ENCODE peak calls at places on chromosomes 5 and 9, in four cellular contexts. R, Z, L and P are unnamed samples.

GRCh38 chr5:1767524-1768282 is 31.9 kb downstream of the MRPL36 start:
- DNase-seq in Z (no peak), R (no peak), L (no peak), P (no peak)

GRCh38 chr9:20684865-20685696 is 1.0 kb downstream of the FOCAD start:
- DNase-seq in L (no peak), R (no peak), Z (no peak), P (no peak)

GRCh38 chr9:132141948-132142594 is 19.8 kb upstream of the NTNG2 start:
- DNase-seq in L (no peak), Z (no peak), R (no peak), P (no peak)

GRCh38 chr9:98037362-98037761 is 19.2 kb upstream of the NANS start:
- DNase-seq in R (no peak), L (no peak), Z (no peak), P (no peak)

GRCh38 chr9:89614319-89614892 is 9.6 kb downstream of the GADD45G start:
- DNase-seq in R (no peak), Z (no peak), L (no peak), P (no peak)

GRCh38 chr9:12781334-12781733 is 6.5 kb downstream of the LURAP1L start:
- DNase-seq in L (no peak), Z (no peak), R (no peak), P (no peak)

GRCh38 chr9:86751956-86752355 is 195.3 kb downstream of the GAS1 start:
- DNase-seq in L (no peak), R (no peak), Z (no peak), P (no peak)

GRCh38 chr5:96661101-96661840 is 905 bp upstream of the CAST start:
- DNase-seq in L (peak; percentile 4), Z (no peak), R (no peak), P (no peak)

GRCh38 chr9:98811051-98811650 is 3.7 kb downstream of the GALNT12 start:
- DNase-seq in L (no peak), Z (no peak), R (peak; percentile 7), P (no peak)

GRCh38 chr9:129750010-129750409 is 2.8 kb downstream of the PTGES start:
- DNase-seq in Z (no peak), L (no peak), R (peak; percentile 76), P (peak; percentile 88)

GRCh38 chr9:124145903-124146575 is 111.7 kb upstream of the NEK6 start:
- DNase-seq in Z (no peak), R (no peak), L (no peak), P (no peak)

GRCh38 chr5:75265731-75266130 is 29.1 kb upstream of the ANKRD31 start:
- DNase-seq in R (no peak), Z (no peak), L (no peak), P (peak; percentile 11)

GRCh38 chr5:73445708-73446630 is 2.6 kb downstream of the FOXD1 start:
- DNase-seq in L (no peak), Z (no peak), R (no peak), P (no peak)

GRCh38 chr9:110797611-110798010 is 129.0 kb downstream of the MUSK start:
- DNase-seq in L (no peak), Z (no peak), R (no peak), P (no peak)

GRCh38 chr5:89110916-89111646 is 228.1 kb upstream of the MEF2C start:
- DNase-seq in R (no peak), Z (no peak), L (no peak), P (no peak)

GRCh38 chr5:17228833-17229291 is 11.4 kb downstream of the BASP1 start:
- DNase-seq in Z (no peak), R (no peak), L (no peak), P (no peak)

GRCh38 chr9:90858505-90858904 is 56.9 kb downstream of the SYK start:
- DNase-seq in Z (no peak), R (no peak), L (no peak), P (no peak)

GRCh38 chr9:112921549-112921948 is 30.9 kb upstream of the SLC46A2 start:
- DNase-seq in Z (no peak), L (no peak), R (no peak), P (no peak)

GRCh38 chr5:65100846-65101678 is 332.3 kb downstream of the CWC27 start:
- DNase-seq in Z (no peak), R (peak; percentile 47), L (no peak), P (no peak)

GRCh38 chr5:149205625-149206523 is 64.6 kb downstream of the ABLIM3 start:
- DNase-seq in L (no peak), R (no peak), Z (no peak), P (no peak)

GRCh38 chr9:37336150-37336549 is 86.3 kb upstream of the GRHPR start:
- DNase-seq in R (no peak), L (no peak), Z (no peak), P (no peak)

GRCh38 chr5:178237431-178238312 is 5.1 kb upstream of the PHYKPL start:
- DNase-seq in R (no peak), Z (no peak), L (no peak), P (peak; percentile 49)

GRCh38 chr9:98709968-98710965 is 1.5 kb upstream of the GABBR2 start:
- DNase-seq in L (no peak), R (no peak), Z (no peak), P (no peak)

GRCh38 chr9:23740531-23740930 is 85.5 kb downstream of the ELAVL2 start:
- DNase-seq in L (no peak), Z (no peak), R (no peak), P (no peak)

GRCh38 chr9:126805546-126806262 is 864 bp downstream of the ZBTB43 start:
- DNase-seq in L (peak; percentile 24), R (no peak), Z (peak; percentile 62), P (no peak)

GRCh38 chr5:97042981-97043380 is 99.4 kb downstream of the LIX1 start:
- DNase-seq in L (no peak), R (no peak), Z (no peak), P (no peak)

GRCh38 chr9:86352440-86353106 is 1.6 kb downstream of the TUT7 start:
- DNase-seq in L (no peak), R (no peak), Z (no peak), P (no peak)

GRCh38 chr9:134226221-134226930 is 62.0 kb upstream of the RNU6ATAC start:
- DNase-seq in Z (no peak), R (no peak), L (no peak), P (no peak)

GRCh38 chr5:35884125-35884788 is 27.6 kb downstream of the IL7R start:
- DNase-seq in R (peak; percentile 76), L (no peak), Z (no peak), P (peak; percentile 90)

GRCh38 chr9:107693620-107694326 is 204.2 kb upstream of the KLF4 start:
- DNase-seq in L (no peak), R (no peak), Z (no peak), P (no peak)